ENCODE peak calls at places on chromosomes 4 and X, in five cellular contexts. R is AG10803; E is MCF 10A; W is CD4-positive, alpha-beta T cell; M is BJ. V is an unnamed sample.

GRCh38 chr4:121344128-121344527 is 36.7 kb downstream of the QRFPR start:
- DNase-seq in R (no peak), E (no peak), W (no peak), M (no peak), V (no peak)

GRCh38 chr4:155512812-155513211 is 136.0 kb upstream of the MAP9 start:
- DNase-seq in R (no peak), E (no peak), W (no peak), M (no peak), V (no peak)

GRCh38 chr4:6183740-6184139 is 16.6 kb downstream of the JAKMIP1 start:
- DNase-seq in R (no peak), E (no peak), W (no peak), M (no peak), V (peak; percentile 62)

GRCh38 chrX:71143508-71143907 is 1.1 kb upstream of the NLGN3 start:
- DNase-seq in R (peak; percentile 29), E (no peak), W (no peak), M (no peak), V (no peak)

GRCh38 chrX:71216446-71216845 is 6.6 kb upstream of the GJB1 start:
- DNase-seq in R (no peak), E (no peak), W (no peak), M (no peak), V (no peak)

GRCh38 chrX:68941385-68941952 is 112.6 kb downstream of the EFNB1 start:
- DNase-seq in R (no peak), E (no peak), W (no peak), M (no peak), V (peak; percentile 3)

GRCh38 chrX:1883772-1884171 is 268.9 kb downstream of the ASMT start:
- DNase-seq in R (peak; percentile 55), E (peak; percentile 57), W (no peak), M (no peak), V (no peak)

GRCh38 chrX:131816551-131817136 is 206.5 kb upstream of the STK26 start:
- DNase-seq in R (peak; percentile 67), E (peak; percentile 88), W (peak; percentile 63), M (no peak), V (peak; percentile 39)

GRCh38 chrX:45727761-45728160 is 527.1 kb upstream of the DIPK2B start:
- DNase-seq in R (no peak), E (no peak), W (no peak), M (no peak), V (no peak)

GRCh38 chrX:45850197-45850774 is 649.6 kb upstream of the DIPK2B start:
- DNase-seq in R (peak; percentile 8), E (peak; percentile 46), W (peak; percentile 16), M (no peak), V (peak; percentile 12)

GRCh38 chr4:107391630-107392028 is 328.4 kb downstream of the PAPSS1 start:
- DNase-seq in R (peak; percentile 85), E (no peak), W (no peak), M (no peak), V (no peak)

GRCh38 chr4:98462487-98462886 is 195.9 kb downstream of the TSPAN5 start:
- DNase-seq in R (no peak), E (no peak), W (no peak), M (no peak), V (no peak)

GRCh38 chr4:81722229-81722900 is 250.7 kb upstream of the RASGEF1B start:
- DNase-seq in R (no peak), E (no peak), W (no peak), M (no peak), V (no peak)

GRCh38 chr4:1347410-1347864 is 429 bp downstream of the UVSSA start:
- DNase-seq in R (peak; percentile 86), E (peak; percentile 68), W (peak; percentile 34), M (no peak), V (peak; percentile 83)

GRCh38 chr4:1346781-1347409 is at the start of gene UVSSA:
- DNase-seq in R (peak; percentile 99), E (peak; percentile 99), W (peak; percentile 100), M (peak; percentile 97), V (peak; percentile 100)

GRCh38 chr4:1348014-1348513 is 1.1 kb downstream of the UVSSA start:
- DNase-seq in R (no peak), E (no peak), W (no peak), M (no peak), V (no peak)

GRCh38 chr4:1344696-1345095 is 2.3 kb upstream of the UVSSA start:
- DNase-seq in R (no peak), E (no peak), W (no peak), M (no peak), V (no peak)

DNA sequence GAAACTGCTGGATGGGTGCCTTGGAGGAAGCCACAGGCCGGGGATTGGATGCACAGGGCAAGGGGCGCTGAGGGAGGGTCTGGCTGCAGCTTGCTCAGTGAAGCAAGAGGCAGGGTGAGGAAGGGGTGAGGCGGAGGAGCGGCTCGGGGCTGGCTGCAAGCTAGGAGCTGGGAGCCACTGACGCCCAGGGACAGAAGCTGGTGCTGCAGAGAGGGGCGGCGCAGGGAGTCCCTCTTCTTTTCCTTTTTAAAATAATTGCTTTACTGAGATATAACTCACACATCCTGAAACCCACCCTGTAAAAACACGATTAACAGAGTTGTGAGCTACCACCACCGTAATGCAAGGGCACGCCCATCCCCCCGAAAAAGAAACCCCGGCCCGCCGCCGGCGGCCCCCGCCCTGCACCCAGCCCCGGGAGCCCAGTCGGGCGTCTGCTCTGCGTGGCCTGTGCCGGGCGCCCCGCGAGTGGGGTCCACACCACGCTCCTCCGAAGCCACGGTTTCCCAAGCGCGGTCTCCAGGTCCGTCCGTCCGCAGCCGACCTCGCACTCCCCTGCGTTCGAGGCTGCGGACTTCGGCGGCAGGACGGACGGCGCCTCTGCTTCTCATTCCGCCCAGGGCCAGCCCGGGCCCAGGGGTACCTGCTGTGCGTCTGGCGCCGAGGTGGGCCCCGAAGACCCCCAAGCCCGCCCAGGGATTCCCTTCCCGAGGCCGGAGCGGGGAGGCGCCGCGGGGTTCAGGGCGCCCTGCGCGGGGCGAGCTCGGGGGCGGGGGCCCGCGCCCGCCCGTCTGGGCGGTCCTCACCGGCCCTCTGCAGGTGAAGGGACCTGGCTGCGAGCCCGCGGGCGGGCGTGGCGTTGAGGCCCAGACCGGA is 865 bp upstream of the UVSSA start:
- DNase-seq in R (peak; percentile 53), E (peak; percentile 47), W (peak; percentile 64), M (no peak), V (peak; percentile 66)
- TF ChIP-seq CTCF in R (peak; percentile 46), E (peak; percentile 25), W (peak; percentile 73), M (peak; percentile 34), V (peak; percentile 30)

DNA sequence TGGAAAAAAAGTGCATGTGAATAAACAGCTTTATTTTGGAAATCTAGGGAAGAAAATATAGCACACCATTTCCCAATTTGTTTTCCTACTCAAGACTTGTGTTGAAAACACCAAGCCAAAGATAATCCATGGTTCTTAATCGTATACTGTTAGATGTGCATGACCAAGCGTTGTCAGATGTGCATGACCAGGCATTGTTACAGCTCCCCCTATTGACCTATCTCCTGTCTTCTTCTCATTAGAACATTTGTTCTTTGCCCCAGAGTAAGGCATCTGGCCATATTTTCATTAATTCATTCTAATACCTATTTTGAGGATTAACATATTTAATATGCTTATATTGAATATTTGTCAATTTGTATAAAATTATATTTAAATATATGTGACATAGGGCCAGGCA is 14.4 kb upstream of the VCX start:
- DNase-seq in R (no peak), E (peak; percentile 13), W (no peak), M (no peak), V (peak; percentile 3)
- TF ChIP-seq CTCF in R (no peak), E (peak; percentile 29), W (no peak), M (no peak), V (peak; percentile 40)

DNA sequence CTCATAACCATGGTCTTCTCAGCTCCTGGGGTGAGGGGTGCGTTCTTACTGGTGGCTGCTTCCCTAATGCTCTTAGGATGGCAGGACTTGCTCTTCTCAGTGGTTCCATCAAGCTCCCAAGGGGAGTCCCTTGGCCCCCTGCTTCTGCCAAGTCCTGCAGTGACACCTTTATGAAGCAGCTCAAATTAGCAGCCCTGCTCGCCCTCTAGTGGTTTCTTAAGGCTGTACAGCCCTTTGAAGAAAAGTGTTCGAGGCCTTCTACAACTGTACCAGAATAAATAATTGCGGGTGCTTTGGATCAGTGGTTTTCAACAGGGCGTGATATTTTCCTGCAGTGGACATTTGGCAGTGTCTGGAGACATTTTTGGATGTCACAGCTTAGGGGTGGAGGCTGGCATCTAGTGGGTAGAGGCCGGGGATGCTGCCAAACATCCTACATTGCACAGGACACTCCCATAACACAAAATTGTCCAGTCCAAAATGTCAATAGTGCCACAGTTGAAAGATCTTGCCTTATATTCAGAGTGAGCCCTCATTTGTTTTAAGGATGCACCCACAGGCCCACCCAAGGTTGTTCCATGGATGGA is 204.7 kb upstream of the S100G start:
- DNase-seq in R (no peak), E (peak; percentile 70), W (peak; percentile 13), M (no peak), V (peak; percentile 38)
- TF ChIP-seq CTCF in R (peak; percentile 56), E (peak; percentile 84), W (peak; percentile 65), M (peak; percentile 64), V (peak; percentile 79)

DNA sequence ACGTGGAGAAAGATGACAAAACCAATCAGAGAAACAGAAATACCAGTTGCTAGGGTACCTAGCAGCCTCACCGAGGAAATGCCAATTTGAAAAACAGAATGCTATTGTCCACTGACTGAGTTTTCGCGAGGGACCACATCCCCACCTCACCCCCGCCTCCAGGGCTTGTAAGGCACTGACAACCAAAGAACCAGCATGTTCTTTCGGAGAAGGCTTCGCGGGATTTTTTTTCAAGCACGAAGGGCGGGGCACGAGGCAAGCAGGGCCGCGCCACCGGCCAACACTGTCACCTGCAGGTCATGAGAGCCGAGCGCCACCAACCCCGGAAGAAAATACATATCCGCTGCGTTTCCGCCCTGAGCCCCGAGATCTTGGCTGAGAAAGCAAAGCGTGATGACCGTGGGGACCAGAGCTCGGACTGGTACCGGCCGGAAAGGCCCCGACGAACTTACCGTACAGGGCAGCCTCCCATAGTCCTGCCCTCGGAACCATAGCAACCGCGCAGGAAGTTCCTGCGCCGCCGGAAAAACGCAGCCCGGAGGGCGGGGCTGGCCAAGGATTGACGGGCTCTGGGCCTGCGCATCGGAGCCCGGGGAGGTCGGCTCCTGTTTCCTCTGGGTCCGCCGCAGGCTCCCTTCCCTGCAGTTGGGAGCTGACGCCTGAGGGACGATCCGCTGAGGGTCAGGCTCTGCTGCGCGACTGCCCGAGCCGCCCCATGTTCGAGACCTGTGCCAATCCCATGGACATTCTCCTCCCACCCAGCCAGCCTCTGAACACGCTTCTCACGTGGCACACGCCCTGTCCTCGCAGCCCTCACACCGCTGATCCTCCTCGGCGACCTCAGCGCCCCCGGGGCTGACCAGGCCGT is 59.2 kb upstream of the PAGE5 start:
- DNase-seq in R (peak; percentile 85), E (peak; percentile 83), W (peak; percentile 84), M (peak; percentile 53), V (peak; percentile 80)
- TF ChIP-seq CTCF in R (peak; percentile 18), E (peak; percentile 6), W (peak; percentile 64), M (peak; percentile 24), V (peak; percentile 47)

GRCh38 chr4:103036169-103036568 is 16.7 kb upstream of the SLC9B1 start:
- DNase-seq in R (no peak), E (no peak), W (no peak), M (no peak), V (no peak)

GRCh38 chr4:103030791-103031190 is 11.3 kb upstream of the SLC9B1 start:
- DNase-seq in R (no peak), E (no peak), W (no peak), M (no peak), V (no peak)

GRCh38 chr4:103026868-103027267 is 7.4 kb upstream of the SLC9B1 start:
- DNase-seq in R (no peak), E (peak; percentile 20), W (no peak), M (no peak), V (no peak)

DNA sequence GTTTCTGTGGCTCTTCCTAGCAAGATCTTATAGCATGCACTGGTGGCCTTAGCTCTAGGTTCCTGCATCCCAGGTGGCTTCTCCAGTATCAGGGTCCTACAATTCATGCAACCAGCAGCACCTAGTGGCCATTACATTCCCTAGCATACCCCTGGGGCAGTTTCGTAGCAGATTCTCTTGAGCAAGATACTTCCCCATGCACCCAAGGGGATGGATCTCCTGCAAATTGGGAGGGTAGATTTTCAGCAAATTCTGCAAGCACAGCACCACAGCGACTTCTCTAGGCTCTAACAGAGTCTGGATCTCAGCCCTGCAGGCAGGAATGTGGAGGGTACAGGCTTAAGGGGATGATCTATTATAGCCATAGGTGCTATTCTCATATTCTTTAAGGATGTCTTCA is 13.1 kb upstream of the SLC9B1 start:
- DNase-seq in R (peak; percentile 17), E (peak; percentile 62), W (no peak), M (no peak), V (no peak)
- TF ChIP-seq CTCF in R (peak; percentile 51), E (peak; percentile 32), W (no peak), M (peak; percentile 58), V (peak; percentile 27)

V was measured in GM13976.